ENCODE peak calls at places on chromosomes 6 and 20, in six cellular contexts. P is HT1080; Y is anterior cingulate cortex; B is activated CD8-positive, alpha-beta memory T cell treated with anti-CD3 and anti-CD28 coated beads for 48 hours; U is endothelial cell; V is neuronal stem cell. M is an unnamed sample.
A peak's percentile ranks its signal among the peaks of the same experiment; 100 is the strongest.

GRCh38 chr6:50791900-50792508 is 26.7 kb upstream of the TFAP2B start:
- DNase-seq in V (peak; percentile 44), U (peak; percentile 42), B (no peak), P (peak; percentile 11), Y (no peak), M (peak; percentile 40)

GRCh38 chr6:37741757-37742400 is 44.2 kb upstream of the MDGA1 start:
- DNase-seq in Y (no peak), U (peak; percentile 28), V (peak; percentile 42), B (no peak), P (peak; percentile 27), M (peak; percentile 48)

GRCh38 chr6:142378138-142378875 is 76.5 kb downstream of the ADGRG6 start:
- DNase-seq in Y (no peak), P (peak; percentile 71), V (no peak), U (peak; percentile 15), B (no peak), M (no peak)

GRCh38 chr20:63129991-63130653 is 85.8 kb downstream of the YTHDF1 start:
- DNase-seq in U (no peak), B (no peak), P (no peak), V (no peak), Y (no peak), M (no peak)

GRCh38 chr6:134161036-134161435 is 108.6 kb upstream of the SLC2A12 start:
- DNase-seq in Y (no peak), V (no peak), B (no peak), P (peak; percentile 6), U (no peak), M (no peak)

GRCh38 chr6:162962093-162962492 is 234.3 kb downstream of the PACRG start:
- DNase-seq in P (peak; percentile 32), B (no peak), Y (no peak), U (no peak), V (no peak), M (peak; percentile 18)

GRCh38 chr6:168150551-168151444 is 71.8 kb upstream of the FRMD1 start:
- DNase-seq in Y (no peak), V (no peak), U (peak; percentile 46), B (no peak), P (no peak), M (no peak)

GRCh38 chr6:56720882-56721281 is 78.2 kb upstream of the DST start:
- DNase-seq in P (no peak), V (no peak), U (no peak), Y (no peak), B (no peak), M (no peak)

GRCh38 chr20:46689082-46689753 is at the start of gene TP53RK:
- DNase-seq in P (peak; percentile 100), Y (peak; percentile 94), U (peak; percentile 95), B (peak; percentile 67), V (peak; percentile 100), M (peak; percentile 98)

GRCh38 chr20:57372581-57373350 is 18.4 kb upstream of the RBM38 start:
- DNase-seq in Y (no peak), B (no peak), U (no peak), V (no peak), P (no peak), M (no peak)

GRCh38 chr6:31485063-31485462 is 12.9 kb upstream of the MICB start:
- DNase-seq in U (no peak), B (no peak), V (no peak), Y (no peak), P (no peak), M (no peak)

GRCh38 chr6:17418281-17419188 is 25.1 kb downstream of the CAP2 start:
- DNase-seq in Y (no peak), B (no peak), U (no peak), V (no peak), P (peak; percentile 64), M (no peak)

GRCh38 chr6:73969982-73970960 is 274.3 kb downstream of the CD109 start:
- DNase-seq in B (no peak), Y (no peak), U (no peak), V (peak; percentile 67), P (peak; percentile 71), M (peak; percentile 58)

GRCh38 chr6:139823099-139823807 is 448.8 kb upstream of the CITED2 start:
- DNase-seq in Y (no peak), U (no peak), B (no peak), P (no peak), V (no peak), M (no peak)

GRCh38 chr20:49323622-49324238 is 45.9 kb upstream of the ZNFX1 start:
- DNase-seq in V (no peak), B (no peak), U (peak; percentile 42), Y (no peak), P (peak; percentile 88), M (peak; percentile 76)

GRCh38 chr6:72348926-72349325 is 272.9 kb upstream of the KCNQ5 start:
- DNase-seq in U (no peak), B (no peak), V (no peak), P (peak; percentile 81), Y (no peak), M (no peak)

GRCh38 chr6:26607434-26608230 is 10.9 kb downstream of the ABT1 start:
- DNase-seq in V (peak; percentile 37), Y (no peak), B (no peak), P (peak; percentile 74), U (peak; percentile 51), M (peak; percentile 72)

GRCh38 chr6:85864453-85865401 is 222.0 kb upstream of the SYNCRIP start:
- DNase-seq in P (peak; percentile 27), U (no peak), V (no peak), Y (no peak), B (no peak), M (peak; percentile 5)

GRCh38 chr20:6418732-6419131 is 295.9 kb upstream of the FERMT1 start:
- DNase-seq in B (no peak), V (no peak), P (no peak), Y (no peak), U (no peak), M (no peak)

M was measured in AG08396.